ENCODE peak calls at places on chromosomes 2 and 18, in four cellular contexts. Z is K562, I is HepG2, L is GM12878. Y is an unnamed sample.

GRCh38 chr2:33153008-33153407 is 206.3 kb downstream of the LTBP1 start:
- DNase-seq in L (no peak), I (no peak), Z (no peak), Y (no peak)

GRCh38 chr2:148814853-148815419 is 60.1 kb upstream of the KIF5C start:
- DNase-seq in I (no peak), L (no peak), Z (no peak), Y (no peak)

GRCh38 chr2:26438926-26439325 is 37.2 kb downstream of the DRC1 start:
- DNase-seq in Z (no peak), I (no peak), L (no peak), Y (no peak)

GRCh38 chr2:154452906-154453493 is 245.5 kb upstream of the KCNJ3 start:
- DNase-seq in I (no peak), Z (no peak), L (peak; percentile 13), Y (peak; percentile 8)

GRCh38 chr2:42210203-42210602 is 41.0 kb downstream of the EML4 start:
- DNase-seq in L (no peak), I (no peak), Z (no peak), Y (no peak)

GRCh38 chr2:122433123-122433754 is 677.8 kb downstream of the TSN start:
- DNase-seq in Z (no peak), I (peak; percentile 84), L (peak; percentile 13), Y (no peak)

GRCh38 chr2:235541838-235542549 is 48.2 kb downstream of the AGAP1 start:
- DNase-seq in Z (no peak), I (peak; percentile 99), L (no peak), Y (no peak)

GRCh38 chr2:62831729-62832128 is 126.2 kb downstream of the EHBP1 start:
- DNase-seq in I (no peak), Z (no peak), L (peak; percentile 28), Y (no peak)

GRCh38 chr2:72130671-72131360 is 16.8 kb downstream of the CYP26B1 start:
- DNase-seq in L (no peak), I (no peak), Z (no peak), Y (no peak)

GRCh38 chr18:59446012-59446411 is 86.9 kb upstream of the LMAN1 start:
- DNase-seq in Z (no peak), I (no peak), L (no peak), Y (no peak)

GRCh38 chr18:39938678-39939077 is 2016.4 kb upstream of the PIK3C3 start:
- DNase-seq in Z (no peak), L (no peak), I (no peak), Y (no peak)

GRCh38 chr2:141498561-141498960 is 632.3 kb downstream of the LRP1B start:
- DNase-seq in L (no peak), I (no peak), Z (no peak), Y (no peak)

GRCh38 chr2:162172802-162173201 is 20.8 kb upstream of the GCG start:
- DNase-seq in L (no peak), I (no peak), Z (no peak), Y (no peak)

GRCh38 chr2:27220091-27220490 is 2.9 kb downstream of the CAD start:
- DNase-seq in Z (no peak), L (no peak), I (no peak), Y (no peak)

GRCh38 chr2:236164201-236164982 is 3.8 kb downstream of the GBX2 start:
- DNase-seq in I (no peak), L (no peak), Z (no peak), Y (no peak)

GRCh38 chr2:67716895-67717294 is 319.8 kb downstream of the ETAA1 start:
- DNase-seq in I (no peak), Z (no peak), L (no peak), Y (no peak)

GRCh38 chr2:145305854-145306253 is 785.9 kb upstream of the ZEB2 start:
- DNase-seq in I (no peak), Z (no peak), L (no peak), Y (no peak)

GRCh38 chr2:45220227-45220626 is 211.0 kb upstream of the SIX2 start:
- DNase-seq in I (no peak), Z (no peak), L (no peak), Y (no peak)

GRCh38 chr18:73407506-73407905 is 539.7 kb upstream of the NETO1 start:
- DNase-seq in Z (no peak), L (no peak), I (no peak), Y (no peak)

GRCh38 chr2:216807861-216808272 is 52.0 kb downstream of the TNP1 start:
- DNase-seq in I (no peak), L (no peak), Z (no peak), Y (no peak)

GRCh38 chr2:216661051-216661450 is 27.8 kb downstream of the IGFBP2 start:
- DNase-seq in I (no peak), L (no peak), Z (no peak), Y (no peak)

DNA sequence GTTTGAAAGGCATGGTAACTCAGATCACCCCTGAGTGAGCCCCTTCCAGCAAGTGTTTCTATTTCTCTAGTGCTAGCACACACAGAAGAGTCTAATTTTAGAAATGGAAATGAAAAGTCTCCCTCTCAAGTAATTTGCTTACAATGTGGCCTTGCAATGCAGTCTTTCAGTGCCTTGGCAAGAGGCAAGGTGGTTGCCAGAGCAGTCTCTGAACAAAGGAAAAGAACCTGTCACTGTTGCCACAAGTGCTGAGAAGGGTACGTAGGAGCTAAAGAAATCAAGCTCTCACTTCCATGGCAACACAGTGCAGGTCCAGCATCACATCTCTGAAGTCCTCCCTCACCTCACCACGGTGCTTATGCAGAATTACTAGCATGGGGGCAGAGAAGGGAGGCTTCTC is 164.6 kb downstream of the CCDC85A start:
- DNase-seq in Z (no peak), L (peak; percentile 13), I (no peak), Y (no peak)
- TF ChIP-seq BHLHE40 in Z (no peak), L (no peak), I (no peak), Y (no peak)

DNA sequence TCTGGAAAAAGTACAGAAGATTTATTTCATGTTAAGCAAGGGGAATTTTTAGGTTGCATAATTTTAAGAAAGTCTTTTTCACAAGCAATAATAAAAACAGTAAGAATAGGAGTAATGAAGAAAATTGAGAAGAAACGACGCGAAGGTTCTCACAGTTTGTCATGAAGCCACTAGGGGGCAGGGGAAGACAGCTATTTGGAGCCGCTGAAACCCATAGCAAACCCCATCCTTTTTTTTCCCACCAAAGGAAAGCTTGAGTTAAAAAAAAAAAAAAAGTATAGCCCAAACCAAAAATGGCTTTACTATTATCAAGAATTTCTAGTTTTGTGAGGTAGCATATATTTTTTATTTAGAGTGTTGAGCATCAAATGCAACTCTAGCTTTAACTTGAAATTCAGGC is 300.9 kb downstream of the PHLPP1 start:
- DNase-seq in L (peak; percentile 21), Z (peak; percentile 48), I (peak; percentile 36), Y (peak; percentile 53)
- TF ChIP-seq TARDBP in L (no peak), Z (no peak), I (no peak), Y (no peak)

GRCh38 chr2:207055254-207055653 is 110.5 kb downstream of the KLF7 start:
- DNase-seq in L (no peak), Z (no peak), I (no peak), Y (no peak)
- TF ChIP-seq FOXM1 in L (no peak), Z (no peak), I (no peak), Y (no peak)

DNA sequence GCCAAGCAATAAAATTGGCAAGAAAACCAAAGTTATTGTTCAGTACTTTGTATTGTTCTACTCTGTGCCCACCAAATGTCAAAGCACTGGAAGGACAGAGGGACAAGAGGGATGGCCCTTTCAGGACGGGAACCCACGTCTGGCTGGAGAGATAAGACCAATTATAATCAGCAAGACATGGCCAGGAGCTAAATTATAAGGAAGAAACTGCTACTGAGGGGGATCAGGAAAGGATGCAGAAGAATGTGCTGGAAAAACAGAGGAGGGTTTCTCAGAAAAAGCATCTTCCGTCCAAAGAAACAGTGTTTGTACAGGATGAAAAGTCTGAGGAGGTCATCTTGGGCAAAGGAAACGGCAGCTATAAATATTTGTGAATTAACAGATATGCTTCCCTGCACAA is 46.4 kb upstream of the NARS1 start:
- DNase-seq in I (no peak), Z (peak; percentile 51), L (no peak), Y (no peak)
- TF ChIP-seq BHLHE40 in I (no peak), Z (no peak), L (no peak), Y (no peak)

GRCh38 chr2:151162185-151162584 is 99.5 kb downstream of the RBM43 start:
- DNase-seq in I (no peak), L (no peak), Z (no peak), Y (no peak)
- TF ChIP-seq TARDBP in I (no peak), L (no peak), Z (no peak), Y (no peak)

GRCh38 chr2:28591711-28592365 is 96.0 kb downstream of the PLB1 start:
- DNase-seq in I (no peak), L (no peak), Z (no peak), Y (no peak)

GRCh38 chr2:28588231-28588725 is 92.4 kb downstream of the PLB1 start:
- DNase-seq in I (no peak), L (no peak), Z (no peak), Y (no peak)

GRCh38 chr2:28590496-28591301 is 94.8 kb downstream of the PLB1 start:
- DNase-seq in L (no peak), Z (no peak), I (no peak), Y (no peak)

GRCh38 chr2:28587526-28588230 is 91.8 kb downstream of the PLB1 start:
- DNase-seq in I (no peak), Z (no peak), L (no peak), Y (no peak)

DNA sequence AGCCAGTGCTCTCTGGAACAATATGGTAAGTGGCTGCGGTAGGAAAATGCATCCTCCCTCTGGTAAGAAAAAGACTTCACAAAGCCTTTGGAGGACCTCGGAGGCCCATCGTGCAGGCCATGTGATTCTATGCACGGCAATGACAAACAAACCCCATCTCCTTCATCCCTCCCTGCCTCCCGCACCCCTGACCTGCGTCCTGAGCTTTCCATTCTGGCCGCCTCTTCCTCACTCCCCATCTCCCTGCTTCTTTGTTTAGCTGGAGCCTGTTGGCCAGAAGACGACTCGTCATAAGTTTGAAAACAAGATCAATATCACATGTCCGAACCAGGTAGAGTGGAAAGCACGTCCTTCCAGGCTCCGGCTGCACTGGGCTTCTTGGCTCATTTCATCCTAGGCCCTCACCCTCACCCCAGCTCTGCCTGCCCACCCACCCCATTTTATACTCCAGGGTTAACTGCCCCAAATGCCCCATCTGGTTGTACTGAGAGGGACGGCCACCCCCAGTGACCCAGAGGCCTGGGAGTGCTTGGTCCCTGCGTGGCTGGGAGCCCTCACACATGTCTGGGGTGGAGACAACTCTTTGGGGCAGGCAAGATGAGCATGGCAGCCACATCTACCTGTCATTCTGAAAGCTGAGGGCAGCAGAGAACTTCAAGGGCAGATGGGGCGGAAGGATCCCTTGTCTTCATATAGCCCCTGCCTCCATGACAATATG is 94.0 kb downstream of the PLB1 start:
- DNase-seq in L (no peak), Z (no peak), I (no peak), Y (no peak)
- TF ChIP-seq FOXM1 in L (no peak), Z (no peak), I (no peak), Y (no peak)